ENCODE peak calls at places on chromosomes 1 and 21, in nine cellular contexts. One of them, this sample, is unnamed.

GRCh38 chr21:21163904-21164303 is 165.7 kb downstream of the NCAM2 start:
- DNase-seq in right cardiac atrium: no peak
- DNase-seq in HTR-8/SVneo: peak; percentile 42
- DNase-seq in activated naive CD4-positive, alpha-beta T cell treated with anti-CD3 and anti-CD28 coated beads for 36 hours: peak; percentile 51
- DNase-seq in caudate nucleus: peak; percentile 13
- DNase-seq in small intestine: peak; percentile 42
- DNase-seq in A549: peak; percentile 28
- DNase-seq in fibroblast of villous mesenchyme: peak; percentile 78
- DNase-seq in cardiac fibroblast: peak; percentile 87
- DNase-seq in this sample: peak; percentile 41

GRCh38 chr1:101741910-101742309 is 254.8 kb downstream of the OLFM3 start:
- DNase-seq in right cardiac atrium: no peak
- DNase-seq in HTR-8/SVneo: no peak
- DNase-seq in activated naive CD4-positive, alpha-beta T cell treated with anti-CD3 and anti-CD28 coated beads for 36 hours: no peak
- DNase-seq in caudate nucleus: no peak
- DNase-seq in small intestine: no peak
- DNase-seq in A549: no peak
- DNase-seq in fibroblast of villous mesenchyme: no peak
- DNase-seq in cardiac fibroblast: no peak
- DNase-seq in this sample: no peak

GRCh38 chr1:19643602-19644419 is at the start of gene NBL1:
- DNase-seq in right cardiac atrium: peak; percentile 92
- DNase-seq in HTR-8/SVneo: no peak
- DNase-seq in activated naive CD4-positive, alpha-beta T cell treated with anti-CD3 and anti-CD28 coated beads for 36 hours: peak; percentile 71
- DNase-seq in caudate nucleus: peak; percentile 25
- DNase-seq in small intestine: peak; percentile 83
- DNase-seq in A549: peak; percentile 43
- DNase-seq in fibroblast of villous mesenchyme: peak; percentile 74
- DNase-seq in cardiac fibroblast: peak; percentile 45
- DNase-seq in this sample: no peak

GRCh38 chr1:12617901-12618660 is at the start of gene DHRS3:
- DNase-seq in right cardiac atrium: peak; percentile 94
- DNase-seq in HTR-8/SVneo: peak; percentile 74
- DNase-seq in activated naive CD4-positive, alpha-beta T cell treated with anti-CD3 and anti-CD28 coated beads for 36 hours: peak; percentile 76
- DNase-seq in caudate nucleus: peak; percentile 88
- DNase-seq in small intestine: peak; percentile 82
- DNase-seq in A549: peak; percentile 89
- DNase-seq in fibroblast of villous mesenchyme: peak; percentile 88
- DNase-seq in cardiac fibroblast: peak; percentile 72
- DNase-seq in this sample: peak; percentile 27

GRCh38 chr1:47178665-47179022 is 11.2 kb downstream of the PDZK1IP1 start:
- DNase-seq in right cardiac atrium: no peak
- DNase-seq in HTR-8/SVneo: no peak
- DNase-seq in activated naive CD4-positive, alpha-beta T cell treated with anti-CD3 and anti-CD28 coated beads for 36 hours: no peak
- DNase-seq in caudate nucleus: no peak
- DNase-seq in small intestine: no peak
- DNase-seq in A549: no peak
- DNase-seq in fibroblast of villous mesenchyme: no peak
- DNase-seq in cardiac fibroblast: no peak
- DNase-seq in this sample: no peak

GRCh38 chr1:60995093-60995492 is 87.3 kb upstream of the NFIA start:
- DNase-seq in right cardiac atrium: no peak
- DNase-seq in HTR-8/SVneo: no peak
- DNase-seq in activated naive CD4-positive, alpha-beta T cell treated with anti-CD3 and anti-CD28 coated beads for 36 hours: no peak
- DNase-seq in caudate nucleus: no peak
- DNase-seq in small intestine: no peak
- DNase-seq in A549: no peak
- DNase-seq in fibroblast of villous mesenchyme: no peak
- DNase-seq in cardiac fibroblast: no peak
- DNase-seq in this sample: no peak

GRCh38 chr1:7878027-7878426 is 25.2 kb upstream of the UTS2 start:
- DNase-seq in right cardiac atrium: no peak
- DNase-seq in HTR-8/SVneo: no peak
- DNase-seq in activated naive CD4-positive, alpha-beta T cell treated with anti-CD3 and anti-CD28 coated beads for 36 hours: no peak
- DNase-seq in caudate nucleus: no peak
- DNase-seq in small intestine: no peak
- DNase-seq in A549: no peak
- DNase-seq in fibroblast of villous mesenchyme: no peak
- DNase-seq in cardiac fibroblast: no peak
- DNase-seq in this sample: no peak

GRCh38 chr1:9597361-9598315 is 8.9 kb downstream of the TMEM201 start:
- DNase-seq in right cardiac atrium: peak; percentile 43
- DNase-seq in HTR-8/SVneo: no peak
- DNase-seq in activated naive CD4-positive, alpha-beta T cell treated with anti-CD3 and anti-CD28 coated beads for 36 hours: no peak
- DNase-seq in caudate nucleus: no peak
- DNase-seq in small intestine: no peak
- DNase-seq in A549: no peak
- DNase-seq in fibroblast of villous mesenchyme: no peak
- DNase-seq in cardiac fibroblast: no peak
- DNase-seq in this sample: no peak

GRCh38 chr1:185157599-185158469 is 867 bp downstream of the SWT1 start:
- DNase-seq in right cardiac atrium: no peak
- DNase-seq in HTR-8/SVneo: no peak
- DNase-seq in activated naive CD4-positive, alpha-beta T cell treated with anti-CD3 and anti-CD28 coated beads for 36 hours: no peak
- DNase-seq in caudate nucleus: no peak
- DNase-seq in small intestine: peak; percentile 79
- DNase-seq in A549: peak; percentile 1
- DNase-seq in fibroblast of villous mesenchyme: peak; percentile 86
- DNase-seq in cardiac fibroblast: peak; percentile 9
- DNase-seq in this sample: peak; percentile 32

GRCh38 chr1:187408217-187409004 is 579.7 kb downstream of the PLA2G4A start:
- DNase-seq in right cardiac atrium: no peak
- DNase-seq in HTR-8/SVneo: no peak
- DNase-seq in activated naive CD4-positive, alpha-beta T cell treated with anti-CD3 and anti-CD28 coated beads for 36 hours: no peak
- DNase-seq in caudate nucleus: no peak
- DNase-seq in small intestine: no peak
- DNase-seq in A549: no peak
- DNase-seq in fibroblast of villous mesenchyme: peak; percentile 72
- DNase-seq in cardiac fibroblast: no peak
- DNase-seq in this sample: no peak

GRCh38 chr21:35273331-35273730 is 224.2 kb upstream of the RUNX1 start:
- DNase-seq in right cardiac atrium: no peak
- DNase-seq in HTR-8/SVneo: no peak
- DNase-seq in activated naive CD4-positive, alpha-beta T cell treated with anti-CD3 and anti-CD28 coated beads for 36 hours: no peak
- DNase-seq in caudate nucleus: no peak
- DNase-seq in small intestine: peak; percentile 67
- DNase-seq in A549: no peak
- DNase-seq in fibroblast of villous mesenchyme: no peak
- DNase-seq in cardiac fibroblast: no peak
- DNase-seq in this sample: no peak

GRCh38 chr1:86753700-86754099 is 49.3 kb downstream of the SH3GLB1 start:
- DNase-seq in right cardiac atrium: no peak
- DNase-seq in HTR-8/SVneo: no peak
- DNase-seq in activated naive CD4-positive, alpha-beta T cell treated with anti-CD3 and anti-CD28 coated beads for 36 hours: peak; percentile 27
- DNase-seq in caudate nucleus: no peak
- DNase-seq in small intestine: no peak
- DNase-seq in A549: peak; percentile 35
- DNase-seq in fibroblast of villous mesenchyme: no peak
- DNase-seq in cardiac fibroblast: peak; percentile 18
- DNase-seq in this sample: no peak

GRCh38 chr21:44987301-44987885 is 47.6 kb downstream of the SLX9 start:
- DNase-seq in right cardiac atrium: peak; percentile 43
- DNase-seq in HTR-8/SVneo: no peak
- DNase-seq in activated naive CD4-positive, alpha-beta T cell treated with anti-CD3 and anti-CD28 coated beads for 36 hours: no peak
- DNase-seq in caudate nucleus: no peak
- DNase-seq in small intestine: no peak
- DNase-seq in A549: no peak
- DNase-seq in fibroblast of villous mesenchyme: no peak
- DNase-seq in cardiac fibroblast: no peak
- DNase-seq in this sample: no peak

GRCh38 chr1:64392109-64392508 is 77.8 kb upstream of the CACHD1 start:
- DNase-seq in right cardiac atrium: no peak
- DNase-seq in HTR-8/SVneo: no peak
- DNase-seq in activated naive CD4-positive, alpha-beta T cell treated with anti-CD3 and anti-CD28 coated beads for 36 hours: peak; percentile 27
- DNase-seq in caudate nucleus: no peak
- DNase-seq in small intestine: no peak
- DNase-seq in A549: no peak
- DNase-seq in fibroblast of villous mesenchyme: no peak
- DNase-seq in cardiac fibroblast: no peak
- DNase-seq in this sample: no peak

GRCh38 chr1:159008744-159009188 is 941 bp upstream of the IFI16 start:
- DNase-seq in right cardiac atrium: no peak
- DNase-seq in HTR-8/SVneo: no peak
- DNase-seq in activated naive CD4-positive, alpha-beta T cell treated with anti-CD3 and anti-CD28 coated beads for 36 hours: peak; percentile 88
- DNase-seq in caudate nucleus: no peak
- DNase-seq in small intestine: peak; percentile 64
- DNase-seq in A549: no peak
- DNase-seq in fibroblast of villous mesenchyme: peak; percentile 56
- DNase-seq in cardiac fibroblast: peak; percentile 28
- DNase-seq in this sample: peak; percentile 29

GRCh38 chr1:162177126-162177525 is 107.6 kb downstream of the NOS1AP start:
- DNase-seq in right cardiac atrium: no peak
- DNase-seq in HTR-8/SVneo: no peak
- DNase-seq in activated naive CD4-positive, alpha-beta T cell treated with anti-CD3 and anti-CD28 coated beads for 36 hours: no peak
- DNase-seq in caudate nucleus: no peak
- DNase-seq in small intestine: no peak
- DNase-seq in A549: no peak
- DNase-seq in fibroblast of villous mesenchyme: peak; percentile 54
- DNase-seq in cardiac fibroblast: peak; percentile 6
- DNase-seq in this sample: no peak

GRCh38 chr1:164510435-164510834 is 48.5 kb upstream of the PBX1 start:
- DNase-seq in right cardiac atrium: no peak
- DNase-seq in HTR-8/SVneo: no peak
- DNase-seq in activated naive CD4-positive, alpha-beta T cell treated with anti-CD3 and anti-CD28 coated beads for 36 hours: no peak
- DNase-seq in caudate nucleus: no peak
- DNase-seq in small intestine: no peak
- DNase-seq in A549: peak; percentile 25
- DNase-seq in fibroblast of villous mesenchyme: peak; percentile 33
- DNase-seq in cardiac fibroblast: peak; percentile 40
- DNase-seq in this sample: no peak

GRCh38 chr1:36349839-36350238 is 26.4 kb upstream of the EVA1B start:
- DNase-seq in right cardiac atrium: peak; percentile 76
- DNase-seq in HTR-8/SVneo: no peak
- DNase-seq in activated naive CD4-positive, alpha-beta T cell treated with anti-CD3 and anti-CD28 coated beads for 36 hours: no peak
- DNase-seq in caudate nucleus: no peak
- DNase-seq in small intestine: no peak
- DNase-seq in A549: no peak
- DNase-seq in fibroblast of villous mesenchyme: no peak
- DNase-seq in cardiac fibroblast: no peak
- DNase-seq in this sample: no peak

GRCh38 chr1:203364806-203365205 is 13.9 kb upstream of the FMOD start:
- DNase-seq in right cardiac atrium: no peak
- DNase-seq in HTR-8/SVneo: no peak
- DNase-seq in activated naive CD4-positive, alpha-beta T cell treated with anti-CD3 and anti-CD28 coated beads for 36 hours: no peak
- DNase-seq in caudate nucleus: no peak
- DNase-seq in small intestine: peak; percentile 47
- DNase-seq in A549: no peak
- DNase-seq in fibroblast of villous mesenchyme: no peak
- DNase-seq in cardiac fibroblast: no peak
- DNase-seq in this sample: no peak

GRCh38 chr1:3012511-3013291 is 8.6 kb upstream of the ACTRT2 start:
- DNase-seq in right cardiac atrium: peak; percentile 86
- DNase-seq in HTR-8/SVneo: peak; percentile 21
- DNase-seq in activated naive CD4-positive, alpha-beta T cell treated with anti-CD3 and anti-CD28 coated beads for 36 hours: peak; percentile 57
- DNase-seq in caudate nucleus: peak; percentile 69
- DNase-seq in small intestine: peak; percentile 46
- DNase-seq in A549: no peak
- DNase-seq in fibroblast of villous mesenchyme: no peak
- DNase-seq in cardiac fibroblast: no peak
- DNase-seq in this sample: no peak

GRCh38 chr1:52365746-52366516 is at the start of gene CC2D1B:
- DNase-seq in right cardiac atrium: peak; percentile 100
- DNase-seq in HTR-8/SVneo: peak; percentile 97
- DNase-seq in activated naive CD4-positive, alpha-beta T cell treated with anti-CD3 and anti-CD28 coated beads for 36 hours: peak; percentile 99
- DNase-seq in caudate nucleus: peak; percentile 90
- DNase-seq in small intestine: peak; percentile 99
- DNase-seq in A549: peak; percentile 97
- DNase-seq in fibroblast of villous mesenchyme: peak; percentile 98
- DNase-seq in cardiac fibroblast: peak; percentile 97
- DNase-seq in this sample: peak; percentile 96

GRCh38 chr1:200892546-200892945 is 2.2 kb upstream of the INAVA start:
- DNase-seq in right cardiac atrium: no peak
- DNase-seq in HTR-8/SVneo: no peak
- DNase-seq in activated naive CD4-positive, alpha-beta T cell treated with anti-CD3 and anti-CD28 coated beads for 36 hours: no peak
- DNase-seq in caudate nucleus: no peak
- DNase-seq in small intestine: no peak
- DNase-seq in A549: no peak
- DNase-seq in fibroblast of villous mesenchyme: no peak
- DNase-seq in cardiac fibroblast: no peak
- DNase-seq in this sample: no peak

GRCh38 chr1:31881698-31882000 is 56.5 kb downstream of the PTP4A2 start:
- DNase-seq in right cardiac atrium: no peak
- DNase-seq in HTR-8/SVneo: no peak
- DNase-seq in activated naive CD4-positive, alpha-beta T cell treated with anti-CD3 and anti-CD28 coated beads for 36 hours: no peak
- DNase-seq in caudate nucleus: no peak
- DNase-seq in small intestine: peak; percentile 77
- DNase-seq in A549: peak; percentile 20
- DNase-seq in fibroblast of villous mesenchyme: peak; percentile 19
- DNase-seq in cardiac fibroblast: no peak
- DNase-seq in this sample: no peak

GRCh38 chr21:28334407-28334806 is 658.3 kb downstream of the LTN1 start:
- DNase-seq in right cardiac atrium: no peak
- DNase-seq in HTR-8/SVneo: no peak
- DNase-seq in activated naive CD4-positive, alpha-beta T cell treated with anti-CD3 and anti-CD28 coated beads for 36 hours: no peak
- DNase-seq in caudate nucleus: no peak
- DNase-seq in small intestine: no peak
- DNase-seq in A549: no peak
- DNase-seq in fibroblast of villous mesenchyme: no peak
- DNase-seq in cardiac fibroblast: no peak
- DNase-seq in this sample: no peak

GRCh38 chr1:32393832-32394140 is 455 bp downstream of the BSDC1 start:
- DNase-seq in right cardiac atrium: no peak
- DNase-seq in HTR-8/SVneo: no peak
- DNase-seq in activated naive CD4-positive, alpha-beta T cell treated with anti-CD3 and anti-CD28 coated beads for 36 hours: peak; percentile 49
- DNase-seq in caudate nucleus: no peak
- DNase-seq in small intestine: peak; percentile 61
- DNase-seq in A549: no peak
- DNase-seq in fibroblast of villous mesenchyme: no peak
- DNase-seq in cardiac fibroblast: no peak
- DNase-seq in this sample: no peak

GRCh38 chr21:26840912-26841311 is 4.3 kb downstream of the ADAMTS1 start:
- DNase-seq in right cardiac atrium: peak; percentile 76
- DNase-seq in HTR-8/SVneo: no peak
- DNase-seq in activated naive CD4-positive, alpha-beta T cell treated with anti-CD3 and anti-CD28 coated beads for 36 hours: no peak
- DNase-seq in caudate nucleus: no peak
- DNase-seq in small intestine: no peak
- DNase-seq in A549: peak; percentile 13
- DNase-seq in fibroblast of villous mesenchyme: peak; percentile 91
- DNase-seq in cardiac fibroblast: peak; percentile 82
- DNase-seq in this sample: no peak

GRCh38 chr1:37429038-37429437 is 45.3 kb upstream of the ZC3H12A start:
- DNase-seq in right cardiac atrium: no peak
- DNase-seq in HTR-8/SVneo: no peak
- DNase-seq in activated naive CD4-positive, alpha-beta T cell treated with anti-CD3 and anti-CD28 coated beads for 36 hours: no peak
- DNase-seq in caudate nucleus: no peak
- DNase-seq in small intestine: no peak
- DNase-seq in A549: no peak
- DNase-seq in fibroblast of villous mesenchyme: no peak
- DNase-seq in cardiac fibroblast: no peak
- DNase-seq in this sample: no peak

GRCh38 chr1:220881918-220882891 is 3.0 kb downstream of the HLX start:
- DNase-seq in right cardiac atrium: peak; percentile 78
- DNase-seq in HTR-8/SVneo: no peak
- DNase-seq in activated naive CD4-positive, alpha-beta T cell treated with anti-CD3 and anti-CD28 coated beads for 36 hours: no peak
- DNase-seq in caudate nucleus: no peak
- DNase-seq in small intestine: no peak
- DNase-seq in A549: no peak
- DNase-seq in fibroblast of villous mesenchyme: peak; percentile 77
- DNase-seq in cardiac fibroblast: peak; percentile 84
- DNase-seq in this sample: peak; percentile 86

GRCh38 chr1:100894622-100895539 is at the start of gene EXTL2:
- DNase-seq in right cardiac atrium: peak; percentile 92
- DNase-seq in HTR-8/SVneo: peak; percentile 53
- DNase-seq in activated naive CD4-positive, alpha-beta T cell treated with anti-CD3 and anti-CD28 coated beads for 36 hours: peak; percentile 80
- DNase-seq in caudate nucleus: peak; percentile 83
- DNase-seq in small intestine: peak; percentile 90
- DNase-seq in A549: peak; percentile 85
- DNase-seq in fibroblast of villous mesenchyme: peak; percentile 78
- DNase-seq in cardiac fibroblast: peak; percentile 78
- DNase-seq in this sample: peak; percentile 43

GRCh38 chr21:30629173-30629572 is 5.8 kb upstream of the KRTAP20-2 start:
- DNase-seq in right cardiac atrium: no peak
- DNase-seq in HTR-8/SVneo: no peak
- DNase-seq in activated naive CD4-positive, alpha-beta T cell treated with anti-CD3 and anti-CD28 coated beads for 36 hours: no peak
- DNase-seq in caudate nucleus: no peak
- DNase-seq in small intestine: no peak
- DNase-seq in A549: no peak
- DNase-seq in fibroblast of villous mesenchyme: no peak
- DNase-seq in cardiac fibroblast: no peak
- DNase-seq in this sample: no peak

GRCh38 chr1:162562452-162562828 is 918 bp downstream of the UAP1 start:
- DNase-seq in right cardiac atrium: no peak
- DNase-seq in HTR-8/SVneo: no peak
- DNase-seq in activated naive CD4-positive, alpha-beta T cell treated with anti-CD3 and anti-CD28 coated beads for 36 hours: peak; percentile 8
- DNase-seq in caudate nucleus: no peak
- DNase-seq in small intestine: peak; percentile 76
- DNase-seq in A549: peak; percentile 18
- DNase-seq in fibroblast of villous mesenchyme: peak; percentile 77
- DNase-seq in cardiac fibroblast: peak; percentile 83
- DNase-seq in this sample: peak; percentile 49

This sample was measured in AML-193.